ENCODE peak calls at places on chromosomes 2 and 18, in nine cellular contexts. One of them, this sample, is unnamed.

GRCh38 chr2:64225491-64225890 is 81.3 kb upstream of the PELI1 start:
- DNase-seq in EH: peak
- DNase-seq in aorta: no peak
- DNase-seq in WTC11: no peak
- DNase-seq in posterior cingulate gyrus: no peak
- DNase-seq in prostate gland: no peak
- DNase-seq in small intestine: no peak
- DNase-seq in adipocyte: no peak
- DNase-seq in AG08396: no peak
- DNase-seq in this sample: no peak

GRCh38 chr2:200308421-200309295 is 2.2 kb downstream of the SPATS2L start:
- DNase-seq in WTC11: no peak
- DNase-seq in AG08396: peak
- DNase-seq in adipocyte: peak
- DNase-seq in EH: peak
- DNase-seq in posterior cingulate gyrus: no peak
- DNase-seq in aorta: no peak
- DNase-seq in prostate gland: peak
- DNase-seq in small intestine: no peak
- DNase-seq in this sample: no peak

GRCh38 chr2:28025116-28025515 is 134.6 kb downstream of the BABAM2 start:
- DNase-seq in WTC11: no peak
- DNase-seq in aorta: no peak
- DNase-seq in adipocyte: no peak
- DNase-seq in AG08396: no peak
- DNase-seq in EH: peak
- DNase-seq in small intestine: no peak
- DNase-seq in prostate gland: no peak
- DNase-seq in posterior cingulate gyrus: no peak
- DNase-seq in this sample: no peak

GRCh38 chr2:127675335-127676261 is at the start of gene LIMS2:
- DNase-seq in AG08396: peak
- DNase-seq in posterior cingulate gyrus: no peak
- DNase-seq in prostate gland: no peak
- DNase-seq in small intestine: no peak
- DNase-seq in aorta: peak
- DNase-seq in adipocyte: peak
- DNase-seq in EH: peak
- DNase-seq in WTC11: peak
- DNase-seq in this sample: peak

GRCh38 chr2:234952270-234953115 is 676 bp downstream of the SH3BP4 start:
- DNase-seq in WTC11: peak
- DNase-seq in AG08396: peak
- DNase-seq in prostate gland: no peak
- DNase-seq in posterior cingulate gyrus: no peak
- DNase-seq in aorta: peak
- DNase-seq in adipocyte: peak
- DNase-seq in small intestine: peak
- DNase-seq in EH: peak
- DNase-seq in this sample: peak

GRCh38 chr2:32894119-32894728 is 52.5 kb upstream of the LTBP1 start:
- DNase-seq in EH: no peak
- DNase-seq in WTC11: no peak
- DNase-seq in AG08396: no peak
- DNase-seq in small intestine: no peak
- DNase-seq in posterior cingulate gyrus: no peak
- DNase-seq in prostate gland: no peak
- DNase-seq in aorta: no peak
- DNase-seq in adipocyte: no peak
- DNase-seq in this sample: no peak

GRCh38 chr2:11750422-11750821 is 4.0 kb downstream of the LPIN1 start:
- DNase-seq in WTC11: no peak
- DNase-seq in small intestine: peak
- DNase-seq in adipocyte: peak
- DNase-seq in posterior cingulate gyrus: no peak
- DNase-seq in prostate gland: no peak
- DNase-seq in AG08396: no peak
- DNase-seq in EH: peak
- DNase-seq in aorta: no peak
- DNase-seq in this sample: no peak

GRCh38 chr2:72271766-72272615 is 124.3 kb upstream of the CYP26B1 start:
- DNase-seq in WTC11: no peak
- DNase-seq in AG08396: no peak
- DNase-seq in small intestine: peak
- DNase-seq in EH: no peak
- DNase-seq in prostate gland: no peak
- DNase-seq in adipocyte: no peak
- DNase-seq in posterior cingulate gyrus: no peak
- DNase-seq in aorta: no peak
- DNase-seq in this sample: no peak

GRCh38 chr2:111246620-111247061 is 125.9 kb downstream of the BCL2L11 start:
- DNase-seq in prostate gland: no peak
- DNase-seq in AG08396: no peak
- DNase-seq in posterior cingulate gyrus: no peak
- DNase-seq in EH: no peak
- DNase-seq in small intestine: no peak
- DNase-seq in adipocyte: no peak
- DNase-seq in WTC11: no peak
- DNase-seq in aorta: no peak
- DNase-seq in this sample: no peak

GRCh38 chr2:234003972-234004617 is 46.4 kb upstream of the SPP2 start:
- DNase-seq in adipocyte: peak
- DNase-seq in AG08396: peak
- DNase-seq in EH: peak
- DNase-seq in WTC11: no peak
- DNase-seq in posterior cingulate gyrus: peak
- DNase-seq in small intestine: no peak
- DNase-seq in aorta: peak
- DNase-seq in prostate gland: no peak
- DNase-seq in this sample: no peak

GRCh38 chr2:40741532-40741931 is 289.6 kb upstream of the SLC8A1 start:
- DNase-seq in posterior cingulate gyrus: no peak
- DNase-seq in WTC11: no peak
- DNase-seq in aorta: no peak
- DNase-seq in adipocyte: no peak
- DNase-seq in AG08396: no peak
- DNase-seq in small intestine: peak
- DNase-seq in EH: peak
- DNase-seq in prostate gland: no peak
- DNase-seq in this sample: no peak

GRCh38 chr18:12531747-12532146 is 124.0 kb downstream of the PRELID3A start:
- DNase-seq in EH: no peak
- DNase-seq in posterior cingulate gyrus: no peak
- DNase-seq in adipocyte: peak
- DNase-seq in small intestine: no peak
- DNase-seq in WTC11: no peak
- DNase-seq in prostate gland: no peak
- DNase-seq in aorta: no peak
- DNase-seq in AG08396: no peak
- DNase-seq in this sample: no peak

GRCh38 chr18:25726278-25726677 is 364.1 kb downstream of the SS18 start:
- DNase-seq in small intestine: no peak
- DNase-seq in EH: peak
- DNase-seq in AG08396: no peak
- DNase-seq in prostate gland: no peak
- DNase-seq in posterior cingulate gyrus: no peak
- DNase-seq in aorta: no peak
- DNase-seq in adipocyte: no peak
- DNase-seq in WTC11: no peak
- DNase-seq in this sample: no peak

GRCh38 chr2:97950329-97951154 is 45.2 kb downstream of the TMEM131 start:
- DNase-seq in prostate gland: no peak
- DNase-seq in aorta: no peak
- DNase-seq in adipocyte: peak
- DNase-seq in AG08396: peak
- DNase-seq in small intestine: no peak
- DNase-seq in EH: peak
- DNase-seq in posterior cingulate gyrus: no peak
- DNase-seq in WTC11: no peak
- DNase-seq in this sample: no peak

GRCh38 chr2:46866770-46867246 is 48.8 kb downstream of the MCFD2 start:
- DNase-seq in AG08396: no peak
- DNase-seq in posterior cingulate gyrus: no peak
- DNase-seq in adipocyte: no peak
- DNase-seq in aorta: no peak
- DNase-seq in EH: no peak
- DNase-seq in prostate gland: peak
- DNase-seq in small intestine: peak
- DNase-seq in WTC11: no peak
- DNase-seq in this sample: no peak

GRCh38 chr2:74083750-74084149 is 64.0 kb downstream of the BOLA3 start:
- DNase-seq in small intestine: no peak
- DNase-seq in WTC11: no peak
- DNase-seq in aorta: no peak
- DNase-seq in adipocyte: no peak
- DNase-seq in posterior cingulate gyrus: no peak
- DNase-seq in EH: no peak
- DNase-seq in prostate gland: no peak
- DNase-seq in AG08396: no peak
- DNase-seq in this sample: no peak

GRCh38 chr18:11885278-11885991 is 22.7 kb downstream of the MPPE1 start:
- DNase-seq in small intestine: peak
- DNase-seq in EH: no peak
- DNase-seq in aorta: peak
- DNase-seq in prostate gland: no peak
- DNase-seq in posterior cingulate gyrus: peak
- DNase-seq in WTC11: no peak
- DNase-seq in adipocyte: no peak
- DNase-seq in AG08396: no peak
- DNase-seq in this sample: peak

GRCh38 chr2:2671826-2672225 is 340.8 kb upstream of the MYT1L start:
- DNase-seq in aorta: no peak
- DNase-seq in prostate gland: no peak
- DNase-seq in posterior cingulate gyrus: no peak
- DNase-seq in adipocyte: no peak
- DNase-seq in WTC11: no peak
- DNase-seq in small intestine: no peak
- DNase-seq in AG08396: no peak
- DNase-seq in EH: no peak
- DNase-seq in this sample: no peak

GRCh38 chr2:164661349-164661748 is 40.1 kb upstream of the GRB14 start:
- DNase-seq in WTC11: no peak
- DNase-seq in posterior cingulate gyrus: no peak
- DNase-seq in adipocyte: peak
- DNase-seq in aorta: no peak
- DNase-seq in small intestine: no peak
- DNase-seq in prostate gland: no peak
- DNase-seq in AG08396: no peak
- DNase-seq in EH: peak
- DNase-seq in this sample: no peak

GRCh38 chr2:86788172-86788571 is 2.5 kb downstream of the CD8A start:
- DNase-seq in prostate gland: no peak
- DNase-seq in WTC11: no peak
- DNase-seq in AG08396: no peak
- DNase-seq in posterior cingulate gyrus: no peak
- DNase-seq in aorta: peak
- DNase-seq in small intestine: no peak
- DNase-seq in adipocyte: no peak
- DNase-seq in EH: no peak
- DNase-seq in this sample: no peak

GRCh38 chr2:33236457-33236856 is 240.0 kb upstream of the RASGRP3 start:
- DNase-seq in aorta: no peak
- DNase-seq in prostate gland: no peak
- DNase-seq in WTC11: no peak
- DNase-seq in small intestine: no peak
- DNase-seq in AG08396: no peak
- DNase-seq in adipocyte: no peak
- DNase-seq in posterior cingulate gyrus: no peak
- DNase-seq in EH: peak
- DNase-seq in this sample: no peak

GRCh38 chr2:23009545-23010149 is 375.3 kb upstream of the KLHL29 start:
- DNase-seq in adipocyte: peak
- DNase-seq in EH: peak
- DNase-seq in WTC11: no peak
- DNase-seq in prostate gland: peak
- DNase-seq in posterior cingulate gyrus: peak
- DNase-seq in small intestine: no peak
- DNase-seq in AG08396: peak
- DNase-seq in aorta: no peak
- DNase-seq in this sample: no peak

GRCh38 chr18:31684279-31685096 is at the start of gene B4GALT6:
- DNase-seq in AG08396: peak
- DNase-seq in adipocyte: peak
- DNase-seq in aorta: peak
- DNase-seq in EH: no peak
- DNase-seq in posterior cingulate gyrus: peak
- DNase-seq in small intestine: peak
- DNase-seq in prostate gland: peak
- DNase-seq in WTC11: peak
- DNase-seq in this sample: no peak

GRCh38 chr2:37026050-37026449 is 58.1 kb downstream of the HEATR5B start:
- DNase-seq in AG08396: no peak
- DNase-seq in adipocyte: no peak
- DNase-seq in prostate gland: no peak
- DNase-seq in small intestine: no peak
- DNase-seq in posterior cingulate gyrus: no peak
- DNase-seq in WTC11: peak
- DNase-seq in aorta: no peak
- DNase-seq in EH: peak
- DNase-seq in this sample: no peak

GRCh38 chr18:29644276-29644675 is 1398.3 kb downstream of the DSC3 start:
- DNase-seq in aorta: no peak
- DNase-seq in small intestine: no peak
- DNase-seq in posterior cingulate gyrus: no peak
- DNase-seq in prostate gland: no peak
- DNase-seq in adipocyte: no peak
- DNase-seq in AG08396: no peak
- DNase-seq in WTC11: no peak
- DNase-seq in EH: peak
- DNase-seq in this sample: no peak

GRCh38 chr18:54254265-54254758 is 15.0 kb upstream of the POLI start:
- DNase-seq in posterior cingulate gyrus: no peak
- DNase-seq in small intestine: peak
- DNase-seq in adipocyte: peak
- DNase-seq in prostate gland: peak
- DNase-seq in AG08396: no peak
- DNase-seq in WTC11: no peak
- DNase-seq in aorta: no peak
- DNase-seq in EH: peak
- DNase-seq in this sample: no peak

GRCh38 chr18:49524349-49524748 is 37.3 kb upstream of the C18orf32 start:
- DNase-seq in aorta: no peak
- DNase-seq in small intestine: no peak
- DNase-seq in adipocyte: no peak
- DNase-seq in posterior cingulate gyrus: no peak
- DNase-seq in WTC11: no peak
- DNase-seq in prostate gland: no peak
- DNase-seq in AG08396: no peak
- DNase-seq in EH: no peak
- DNase-seq in this sample: peak

GRCh38 chr2:65103013-65103720 is 26.7 kb downstream of the RAB1A start:
- DNase-seq in AG08396: no peak
- DNase-seq in adipocyte: no peak
- DNase-seq in prostate gland: peak
- DNase-seq in EH: peak
- DNase-seq in small intestine: no peak
- DNase-seq in WTC11: no peak
- DNase-seq in aorta: no peak
- DNase-seq in posterior cingulate gyrus: no peak
- DNase-seq in this sample: no peak

GRCh38 chr2:226514895-226515294 is 284.7 kb downstream of the IRS1 start:
- DNase-seq in prostate gland: no peak
- DNase-seq in small intestine: no peak
- DNase-seq in aorta: no peak
- DNase-seq in posterior cingulate gyrus: no peak
- DNase-seq in AG08396: peak
- DNase-seq in WTC11: no peak
- DNase-seq in adipocyte: peak
- DNase-seq in EH: peak
- DNase-seq in this sample: no peak

GRCh38 chr2:12087175-12087574 is 340.7 kb downstream of the LPIN1 start:
- DNase-seq in EH: no peak
- DNase-seq in AG08396: no peak
- DNase-seq in prostate gland: no peak
- DNase-seq in posterior cingulate gyrus: no peak
- DNase-seq in small intestine: no peak
- DNase-seq in WTC11: no peak
- DNase-seq in adipocyte: no peak
- DNase-seq in aorta: no peak
- DNase-seq in this sample: no peak

GRCh38 chr2:8252997-8253694 is 428.7 kb upstream of the ID2 start:
- DNase-seq in prostate gland: no peak
- DNase-seq in posterior cingulate gyrus: no peak
- DNase-seq in adipocyte: no peak
- DNase-seq in WTC11: no peak
- DNase-seq in aorta: no peak
- DNase-seq in small intestine: no peak
- DNase-seq in EH: no peak
- DNase-seq in AG08396: no peak
- DNase-seq in this sample: no peak